ENCODE peak calls at places on chromosome 10, in four cellular contexts. One of them, this sample, is unnamed. For H3K4me1, the result is how much of the 10 kb centered on the place peaks cover.

GRCh38 chr10:29840516-29841276 is 205.9 kb upstream of the SVIL start:
- DNase-seq in CD8-positive, alpha-beta T cell: no peak
- DNase-seq in PC-3: no peak
- DNase-seq in tibial nerve: no peak
- DNase-seq in this sample: no peak

GRCh38 chr10:129718548-129719414 is 245.3 kb downstream of the EBF3 start:
- DNase-seq in CD8-positive, alpha-beta T cell: no peak
- DNase-seq in PC-3: no peak
- DNase-seq in tibial nerve: no peak
- DNase-seq in this sample: no peak

GRCh38 chr10:124955243-124955642 is 13.3 kb downstream of the ZRANB1 start:
- DNase-seq in CD8-positive, alpha-beta T cell: no peak
- DNase-seq in PC-3: no peak
- DNase-seq in tibial nerve: no peak
- DNase-seq in this sample: no peak

GRCh38 chr10:21599582-21599981 is 65.5 kb downstream of the MLLT10 start:
- DNase-seq in CD8-positive, alpha-beta T cell: no peak
- DNase-seq in PC-3: no peak
- DNase-seq in tibial nerve: no peak
- DNase-seq in this sample: no peak

GRCh38 chr10:89923661-89924060 is 222.3 kb downstream of the KIF20B start:
- DNase-seq in CD8-positive, alpha-beta T cell: no peak
- DNase-seq in PC-3: peak
- DNase-seq in tibial nerve: no peak
- DNase-seq in this sample: no peak

GRCh38 chr10:125160856-125161569 is 650 bp upstream of the CTBP2 start:
- DNase-seq in CD8-positive, alpha-beta T cell: no peak
- DNase-seq in PC-3: peak
- DNase-seq in tibial nerve: no peak
- DNase-seq in this sample: peak

GRCh38 chr10:824946-825345 is 106.6 kb downstream of the LARP4B start:
- DNase-seq in CD8-positive, alpha-beta T cell: no peak
- DNase-seq in PC-3: no peak
- DNase-seq in tibial nerve: no peak
- DNase-seq in this sample: no peak

GRCh38 chr10:73967544-73967943 is 30.4 kb upstream of the VCL start:
- DNase-seq in CD8-positive, alpha-beta T cell: no peak
- DNase-seq in PC-3: no peak
- DNase-seq in tibial nerve: no peak
- DNase-seq in this sample: no peak

GRCh38 chr10:114806572-114807391 is 14.8 kb upstream of the FHIP2A start:
- DNase-seq in CD8-positive, alpha-beta T cell: no peak
- DNase-seq in PC-3: no peak
- DNase-seq in tibial nerve: no peak
- DNase-seq in this sample: no peak

GRCh38 chr10:97869091-97870042 is 19.7 kb downstream of the GOLGA7B start:
- DNase-seq in CD8-positive, alpha-beta T cell: peak
- DNase-seq in PC-3: peak
- DNase-seq in tibial nerve: peak
- DNase-seq in this sample: peak

GRCh38 chr10:96673318-96674099 is 46.8 kb downstream of the PIK3AP1 start:
- DNase-seq in CD8-positive, alpha-beta T cell: no peak
- DNase-seq in PC-3: no peak
- DNase-seq in tibial nerve: no peak
- DNase-seq in this sample: no peak

GRCh38 chr10:109430844-109431243 is 492.5 kb downstream of the XPNPEP1 start:
- DNase-seq in CD8-positive, alpha-beta T cell: no peak
- DNase-seq in PC-3: peak
- DNase-seq in tibial nerve: no peak
- DNase-seq in this sample: no peak

GRCh38 chr10:91349381-91349780 is 60.8 kb upstream of the HECTD2 start:
- DNase-seq in CD8-positive, alpha-beta T cell: no peak
- DNase-seq in PC-3: no peak
- DNase-seq in tibial nerve: no peak
- DNase-seq in this sample: no peak

GRCh38 chr10:107919626-107920235 is 755.2 kb upstream of the SORCS1 start:
- DNase-seq in CD8-positive, alpha-beta T cell: no peak
- DNase-seq in PC-3: no peak
- DNase-seq in tibial nerve: no peak
- DNase-seq in this sample: no peak

GRCh38 chr10:48309711-48310226 is 3.3 kb downstream of the MAPK8 start:
- DNase-seq in CD8-positive, alpha-beta T cell: no peak
- DNase-seq in PC-3: peak
- DNase-seq in tibial nerve: no peak
- DNase-seq in this sample: no peak

GRCh38 chr10:61760943-61761824 is 98.5 kb downstream of the CABCOCO1 start:
- DNase-seq in CD8-positive, alpha-beta T cell: no peak
- DNase-seq in PC-3: peak
- DNase-seq in tibial nerve: no peak
- DNase-seq in this sample: no peak

GRCh38 chr10:112952282-112952991 is 2.4 kb downstream of the TCF7L2 start:
- DNase-seq in CD8-positive, alpha-beta T cell: no peak
- DNase-seq in PC-3: no peak
- DNase-seq in tibial nerve: no peak
- DNase-seq in this sample: no peak

GRCh38 chr10:116112232-116113231 is 160.5 kb downstream of the GFRA1 start:
- DNase-seq in CD8-positive, alpha-beta T cell: no peak
- DNase-seq in PC-3: no peak
- DNase-seq in tibial nerve: no peak
- DNase-seq in this sample: no peak

GRCh38 chr10:63866747-63867140 is 345.5 kb downstream of the REEP3 start:
- DNase-seq in CD8-positive, alpha-beta T cell: no peak
- DNase-seq in PC-3: peak
- DNase-seq in tibial nerve: no peak
- DNase-seq in this sample: no peak

GRCh38 chr10:124064676-124065075 is 28.7 kb downstream of the CHST15 start:
- DNase-seq in CD8-positive, alpha-beta T cell: peak
- DNase-seq in PC-3: no peak
- DNase-seq in tibial nerve: no peak
- DNase-seq in this sample: no peak

GRCh38 chr10:62992145-62992721 is 140.9 kb upstream of the NRBF2 start:
- DNase-seq in CD8-positive, alpha-beta T cell: no peak
- DNase-seq in PC-3: peak
- DNase-seq in tibial nerve: no peak
- DNase-seq in this sample: no peak

GRCh38 chr10:132486539-132487121 is 51.0 kb upstream of the INPP5A start:
- DNase-seq in CD8-positive, alpha-beta T cell: no peak
- DNase-seq in PC-3: no peak
- DNase-seq in tibial nerve: no peak
- DNase-seq in this sample: no peak

GRCh38 chr10:124092270-124093075 is 925 bp downstream of the CHST15 start:
- DNase-seq in CD8-positive, alpha-beta T cell: no peak
- DNase-seq in PC-3: peak
- DNase-seq in tibial nerve: no peak
- DNase-seq in this sample: peak

GRCh38 chr10:80498833-80499671 is 38.6 kb upstream of the SH2D4B start:
- DNase-seq in CD8-positive, alpha-beta T cell: peak
- DNase-seq in PC-3: no peak
- DNase-seq in tibial nerve: peak
- DNase-seq in this sample: peak

GRCh38 chr10:123517376-123517775 is 148.8 kb upstream of the GPR26 start:
- DNase-seq in CD8-positive, alpha-beta T cell: no peak
- DNase-seq in PC-3: no peak
- DNase-seq in tibial nerve: no peak
- DNase-seq in this sample: no peak

GRCh38 chr10:133096616-133097269 is 9.0 kb downstream of the ADGRA1 start:
- DNase-seq in CD8-positive, alpha-beta T cell: no peak
- DNase-seq in PC-3: no peak
- DNase-seq in tibial nerve: no peak
- DNase-seq in this sample: no peak

GRCh38 chr10:95505084-95505610 is 56.0 kb downstream of the SORBS1 start:
- DNase-seq in CD8-positive, alpha-beta T cell: no peak
- DNase-seq in PC-3: no peak
- DNase-seq in tibial nerve: no peak
- DNase-seq in this sample: no peak

GRCh38 chr10:95503012-95503411 is 58.2 kb downstream of the SORBS1 start:
- DNase-seq in CD8-positive, alpha-beta T cell: no peak
- DNase-seq in PC-3: no peak
- DNase-seq in tibial nerve: no peak
- DNase-seq in this sample: no peak

GRCh38 chr10:95505641-95506040 is 55.5 kb downstream of the SORBS1 start:
- DNase-seq in CD8-positive, alpha-beta T cell: no peak
- DNase-seq in PC-3: no peak
- DNase-seq in tibial nerve: no peak
- DNase-seq in this sample: no peak

GRCh38 chr10:95503526-95503925 is 57.6 kb downstream of the SORBS1 start:
- DNase-seq in CD8-positive, alpha-beta T cell: no peak
- DNase-seq in PC-3: no peak
- DNase-seq in tibial nerve: no peak
- DNase-seq in this sample: no peak

DNA sequence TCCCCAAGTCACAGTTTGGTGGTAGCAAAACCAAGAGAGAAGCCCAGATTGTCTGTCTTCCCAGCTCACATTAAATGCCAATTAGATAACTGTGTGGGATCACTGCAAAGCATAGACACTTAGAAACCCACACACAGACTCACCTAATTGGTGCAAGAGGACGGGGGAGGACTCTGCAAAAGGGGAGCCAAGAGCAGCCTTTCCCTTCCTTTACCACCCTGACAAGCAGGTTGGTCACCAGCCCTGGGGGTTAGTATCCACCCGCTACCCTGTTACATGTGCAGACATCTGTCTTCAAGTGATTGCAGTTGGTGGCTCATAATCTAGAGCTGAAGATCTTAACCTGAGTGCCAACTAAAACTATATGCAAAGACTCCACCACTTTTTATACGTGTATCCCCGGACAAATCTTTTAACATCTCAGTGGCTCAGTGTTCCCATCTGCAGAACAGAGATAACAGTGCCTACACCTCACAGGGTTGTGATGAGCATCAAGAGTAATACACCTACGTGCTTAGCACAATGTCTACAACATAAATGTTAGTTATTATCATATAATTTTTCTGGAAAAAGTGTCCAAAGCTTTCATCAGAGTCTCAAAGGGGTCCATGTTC is 56.9 kb downstream of the SORBS1 start:
- DNase-seq in CD8-positive, alpha-beta T cell: no peak
- DNase-seq in PC-3: no peak
- DNase-seq in tibial nerve: no peak
- DNase-seq in this sample: no peak
- H3K4me1 ChIP-seq in CD8-positive, alpha-beta T cell: under half
- H3K4me1 ChIP-seq in PC-3: under half
- H3K4me1 ChIP-seq in tibial nerve: under half
- H3K4me1 ChIP-seq in this sample: half or more

GRCh38 chr10:50613726-50614443 is 9.9 kb downstream of the SGMS1 start:
- DNase-seq in CD8-positive, alpha-beta T cell: no peak
- DNase-seq in PC-3: peak
- DNase-seq in tibial nerve: no peak
- DNase-seq in this sample: no peak
- H3K4me1 ChIP-seq in CD8-positive, alpha-beta T cell: under half
- H3K4me1 ChIP-seq in PC-3: under half
- H3K4me1 ChIP-seq in tibial nerve: under half
- H3K4me1 ChIP-seq in this sample: half or more

GRCh38 chr10:14645239-14645960 is 129.3 kb downstream of the FAM107B start:
- DNase-seq in CD8-positive, alpha-beta T cell: no peak
- DNase-seq in PC-3: no peak
- DNase-seq in tibial nerve: no peak
- DNase-seq in this sample: no peak
- H3K4me1 ChIP-seq in CD8-positive, alpha-beta T cell: under half
- H3K4me1 ChIP-seq in PC-3: under half
- H3K4me1 ChIP-seq in tibial nerve: under half
- H3K4me1 ChIP-seq in this sample: under half

GRCh38 chr10:78535716-78536218 is 502.1 kb downstream of the RPS24 start:
- DNase-seq in CD8-positive, alpha-beta T cell: no peak
- DNase-seq in PC-3: no peak
- DNase-seq in tibial nerve: no peak
- DNase-seq in this sample: no peak

GRCh38 chr10:78539247-78539766 is 505.6 kb downstream of the RPS24 start:
- DNase-seq in CD8-positive, alpha-beta T cell: no peak
- DNase-seq in PC-3: no peak
- DNase-seq in tibial nerve: no peak
- DNase-seq in this sample: no peak

GRCh38 chr10:78533776-78534175 is 500.1 kb downstream of the RPS24 start:
- DNase-seq in CD8-positive, alpha-beta T cell: no peak
- DNase-seq in PC-3: no peak
- DNase-seq in tibial nerve: no peak
- DNase-seq in this sample: no peak

GRCh38 chr10:78540355-78541076 is 506.9 kb downstream of the RPS24 start:
- DNase-seq in CD8-positive, alpha-beta T cell: no peak
- DNase-seq in PC-3: peak
- DNase-seq in tibial nerve: no peak
- DNase-seq in this sample: no peak

DNA sequence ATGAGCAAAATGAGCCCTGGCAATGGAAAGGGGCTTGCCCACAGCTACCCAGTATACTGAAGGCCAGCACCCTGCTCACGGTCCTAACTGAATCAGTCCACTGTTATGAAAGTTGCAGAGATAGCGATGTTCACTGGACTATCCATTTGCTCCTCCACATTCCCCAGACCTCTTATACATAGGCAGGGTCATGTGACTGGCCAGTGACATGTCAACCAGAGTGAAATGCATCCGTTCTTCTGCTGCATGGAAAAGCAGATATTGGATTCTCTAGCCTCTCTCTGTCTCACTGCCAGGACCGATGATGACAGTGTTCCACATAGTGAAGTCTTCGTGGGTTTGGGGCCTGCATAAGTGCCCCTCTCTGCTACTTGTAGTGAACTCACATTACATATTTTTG is 503.4 kb downstream of the RPS24 start:
- DNase-seq in CD8-positive, alpha-beta T cell: no peak
- DNase-seq in PC-3: no peak
- DNase-seq in tibial nerve: no peak
- DNase-seq in this sample: no peak
- H3K4me1 ChIP-seq in CD8-positive, alpha-beta T cell: under half
- H3K4me1 ChIP-seq in PC-3: under half
- H3K4me1 ChIP-seq in tibial nerve: under half
- H3K4me1 ChIP-seq in this sample: under half

GRCh38 chr10:13092446-13093102 is 7.4 kb upstream of the OPTN start:
- DNase-seq in CD8-positive, alpha-beta T cell: no peak
- DNase-seq in PC-3: no peak
- DNase-seq in tibial nerve: no peak
- DNase-seq in this sample: no peak

GRCh38 chr10:13087986-13088618 is 11.9 kb upstream of the OPTN start:
- DNase-seq in CD8-positive, alpha-beta T cell: no peak
- DNase-seq in PC-3: peak
- DNase-seq in tibial nerve: no peak
- DNase-seq in this sample: no peak

GRCh38 chr10:13089345-13089744 is 10.6 kb upstream of the OPTN start:
- DNase-seq in CD8-positive, alpha-beta T cell: no peak
- DNase-seq in PC-3: no peak
- DNase-seq in tibial nerve: no peak
- DNase-seq in this sample: no peak

GRCh38 chr10:13091816-13092215 is 8.1 kb upstream of the OPTN start:
- DNase-seq in CD8-positive, alpha-beta T cell: no peak
- DNase-seq in PC-3: no peak
- DNase-seq in tibial nerve: no peak
- DNase-seq in this sample: no peak

GRCh38 chr10:13090289-13090688 is 9.7 kb upstream of the OPTN start:
- DNase-seq in CD8-positive, alpha-beta T cell: no peak
- DNase-seq in PC-3: no peak
- DNase-seq in tibial nerve: no peak
- DNase-seq in this sample: no peak
- H3K4me1 ChIP-seq in CD8-positive, alpha-beta T cell: under half
- H3K4me1 ChIP-seq in PC-3: under half
- H3K4me1 ChIP-seq in tibial nerve: under half
- H3K4me1 ChIP-seq in this sample: under half

This sample was measured in stomach.